ENCODE peak calls at places on chromosomes 1 and 21, in eight cellular contexts. J is iPS-NIHi11; F is activated CD4-positive, alpha-beta T cell treated with anti-CD3 and anti-CD28 coated beads for 48 hours; O is ureter; Z is brain microvascular endothelial cell; I is ELR; T is NCI-H1092 treated with DMSO at 0.1 percent for 48 hours; G is KBM-7. A is an unnamed sample.

GRCh38 chr1:227773558-227773957 is 38.3 kb downstream of the SNAP47 start:
- DNase-seq in J (no peak), F (no peak), O (no peak), Z (no peak), I (no peak), T (no peak), G (no peak), A (no peak)

GRCh38 chr1:68332041-68332440 is 99.7 kb upstream of the WLS start:
- DNase-seq in J (no peak), F (no peak), O (no peak), Z (no peak), I (peak), T (no peak), G (no peak), A (no peak)

GRCh38 chr1:226491093-226491850 is 57.3 kb upstream of the STUM start:
- DNase-seq in J (no peak), F (no peak), O (no peak), Z (no peak), I (no peak), T (no peak), G (no peak), A (no peak)

GRCh38 chr1:227547604-227548397 is 15.6 kb upstream of the ZNF678 start:
- DNase-seq in J (no peak), F (no peak), O (no peak), Z (no peak), I (no peak), T (no peak), G (no peak), A (no peak)

GRCh38 chr1:245475961-245476522 is 321.3 kb downstream of the KIF26B start:
- DNase-seq in J (no peak), F (no peak), O (no peak), Z (no peak), I (no peak), T (no peak), G (no peak), A (no peak)

GRCh38 chr1:26570287-26570686 is 40.7 kb downstream of the RPS6KA1 start:
- DNase-seq in J (no peak), F (peak), O (no peak), Z (peak), I (no peak), T (no peak), G (no peak), A (no peak)

GRCh38 chr21:32388306-32388705 is 4.5 kb downstream of the URB1 start:
- DNase-seq in J (no peak), F (no peak), O (no peak), Z (no peak), I (no peak), T (no peak), G (no peak), A (no peak)

GRCh38 chr1:3799976-3800685 is 3.8 kb upstream of the LRRC47 start:
- DNase-seq in J (no peak), F (no peak), O (no peak), Z (no peak), I (no peak), T (no peak), G (no peak), A (no peak)

GRCh38 chr1:206933333-206933945 is 11.7 kb upstream of the FCMR start:
- DNase-seq in J (peak), F (peak), O (no peak), Z (no peak), I (peak), T (no peak), G (peak), A (peak)

GRCh38 chr1:171934664-171935063 is 93.4 kb downstream of the DNM3 start:
- DNase-seq in J (no peak), F (no peak), O (no peak), Z (no peak), I (no peak), T (no peak), G (no peak), A (no peak)

GRCh38 chr1:5279127-5279526 is 624.7 kb downstream of the AJAP1 start:
- DNase-seq in J (no peak), F (no peak), O (no peak), Z (no peak), I (no peak), T (no peak), G (no peak), A (no peak)

GRCh38 chr1:20710450-20711284 is 7.1 kb downstream of the KIF17 start:
- DNase-seq in J (no peak), F (no peak), O (no peak), Z (no peak), I (no peak), T (peak), G (no peak), A (no peak)

GRCh38 chr1:181033799-181034391 is at the start of gene MR1:
- DNase-seq in J (peak), F (no peak), O (peak), Z (peak), I (peak), T (peak), G (peak), A (no peak)

GRCh38 chr1:204821924-204822323 is 48.7 kb upstream of the NFASC start:
- DNase-seq in J (no peak), F (no peak), O (no peak), Z (no peak), I (no peak), T (no peak), G (no peak), A (no peak)

GRCh38 chr1:200873671-200874397 is 1.1 kb downstream of the GPR25 start:
- DNase-seq in J (no peak), F (no peak), O (no peak), Z (no peak), I (no peak), T (peak), G (no peak), A (no peak)

GRCh38 chr1:44632511-44633072 is 41.7 kb downstream of the TMEM53 start:
- DNase-seq in J (peak), F (peak), O (no peak), Z (peak), I (peak), T (no peak), G (peak), A (no peak)

GRCh38 chr1:200336111-200336845 is 73.6 kb downstream of the ZNF281 start:
- DNase-seq in J (no peak), F (no peak), O (no peak), Z (no peak), I (peak), T (no peak), G (no peak), A (no peak)

GRCh38 chr1:31244326-31244725 is 4.6 kb upstream of the NKAIN1 start:
- DNase-seq in J (no peak), F (no peak), O (no peak), Z (no peak), I (peak), T (no peak), G (no peak), A (no peak)

GRCh38 chr1:214002060-214002459 is 14.3 kb downstream of the PROX1 start:
- DNase-seq in J (no peak), F (no peak), O (no peak), Z (no peak), I (no peak), T (peak), G (no peak), A (no peak)

GRCh38 chr1:213249395-213249794 is 198.4 kb downstream of the RPS6KC1 start:
- DNase-seq in J (no peak), F (no peak), O (no peak), Z (no peak), I (no peak), T (no peak), G (no peak), A (no peak)

GRCh38 chr1:29824478-29825273 is 588.4 kb downstream of the PTPRU start:
- DNase-seq in J (no peak), F (no peak), O (no peak), Z (no peak), I (no peak), T (peak), G (no peak), A (no peak)

GRCh38 chr1:226722901-226723639 is 16.0 kb downstream of the ITPKB start:
- DNase-seq in J (no peak), F (no peak), O (no peak), Z (no peak), I (no peak), T (peak), G (no peak), A (no peak)

GRCh38 chr21:29196021-29196663 is 65.7 kb downstream of the MAP3K7CL start:
- DNase-seq in J (peak), F (peak), O (peak), Z (peak), I (peak), T (no peak), G (peak), A (peak)

GRCh38 chr1:151060241-151061011 is at the start of gene MLLT11:
- DNase-seq in J (peak), F (no peak), O (no peak), Z (peak), I (peak), T (peak), G (peak), A (no peak)

GRCh38 chr1:160722726-160723125 is 11.1 kb upstream of the CD48 start:
- DNase-seq in J (no peak), F (no peak), O (no peak), Z (no peak), I (no peak), T (no peak), G (no peak), A (no peak)

GRCh38 chr1:64881281-64881680 is 85.1 kb downstream of the JAK1 start:
- DNase-seq in J (no peak), F (no peak), O (no peak), Z (peak), I (peak), T (no peak), G (no peak), A (no peak)

GRCh38 chr1:53592521-53592982 is 133.4 kb downstream of the DMRTB1 start:
- DNase-seq in J (peak), F (no peak), O (no peak), Z (peak), I (no peak), T (no peak), G (no peak), A (no peak)

GRCh38 chr1:43272161-43272560 is 2.4 kb downstream of the TMEM125 start:
- DNase-seq in J (no peak), F (no peak), O (no peak), Z (no peak), I (no peak), T (no peak), G (no peak), A (no peak)

GRCh38 chr1:13832536-13832935 is 132.5 kb downstream of the PRDM2 start:
- DNase-seq in J (no peak), F (no peak), O (no peak), Z (no peak), I (no peak), T (peak), G (no peak), A (no peak)

GRCh38 chr1:37629726-37630425 is 4.8 kb downstream of the RSPO1 start:
- DNase-seq in J (no peak), F (no peak), O (no peak), Z (no peak), I (no peak), T (no peak), G (no peak), A (no peak)

GRCh38 chr1:210736681-210737080 is 397.3 kb downstream of the KCNH1 start:
- DNase-seq in J (no peak), F (no peak), O (no peak), Z (no peak), I (no peak), T (no peak), G (no peak), A (no peak)

GRCh38 chr1:14485285-14485684 is 113.2 kb upstream of the KAZN start:
- DNase-seq in J (no peak), F (no peak), O (no peak), Z (no peak), I (no peak), T (no peak), G (no peak), A (no peak)

GRCh38 chr1:247336390-247336789 is 4.7 kb upstream of the ZNF496 start:
- DNase-seq in J (no peak), F (no peak), O (no peak), Z (no peak), I (no peak), T (peak), G (no peak), A (no peak)

GRCh38 chr21:38126677-38127271 is 130.0 kb upstream of the KCNJ15 start:
- DNase-seq in J (peak), F (peak), O (peak), Z (peak), I (peak), T (peak), G (peak), A (peak)

GRCh38 chr1:29876441-29876840 is 640.1 kb downstream of the PTPRU start:
- DNase-seq in J (no peak), F (no peak), O (no peak), Z (no peak), I (no peak), T (no peak), G (no peak), A (no peak)

A was measured in activated T-helper 1 cell treated with Interleukin-2 at 50 U/mL for 16 hours.